ENCODE peak calls at places on chromosomes 1 and 21, in four cellular contexts. Y is IMR-90, V is K562, R is GM12878. S is an unnamed sample.

GRCh38 chr1:18091660-18092446 is 15.7 kb upstream of the IGSF21 start:
- DNase-seq in R (no peak), Y (peak; percentile 45), V (no peak), S (no peak)

GRCh38 chr1:15068997-15069396 is 84.5 kb upstream of the TMEM51 start:
- DNase-seq in R (no peak), V (no peak), Y (no peak), S (no peak)

GRCh38 chr1:87061742-87062156 is 147.3 kb downstream of the HS2ST1 start:
- DNase-seq in R (peak; percentile 66), V (no peak), Y (peak; percentile 71), S (peak; percentile 8)

GRCh38 chr1:53411541-53412152 is 47.6 kb upstream of the DMRTB1 start:
- DNase-seq in V (no peak), R (no peak), Y (peak; percentile 25), S (no peak)

GRCh38 chr1:40056519-40057309 is 16.2 kb downstream of the CAP1 start:
- DNase-seq in V (no peak), Y (no peak), R (no peak), S (no peak)

GRCh38 chr1:203408485-203409229 is 57.7 kb upstream of the FMOD start:
- DNase-seq in V (no peak), Y (peak; percentile 82), R (no peak), S (peak; percentile 67)

GRCh38 chr1:10728595-10729410 is 67.6 kb downstream of the CASZ1 start:
- DNase-seq in Y (no peak), V (no peak), R (no peak), S (no peak)

GRCh38 chr21:42507418-42507817 is 6.2 kb upstream of the SLC37A1 start:
- DNase-seq in R (no peak), Y (no peak), V (no peak), S (no peak)

GRCh38 chr21:37219766-37220432 is 47.2 kb downstream of the VPS26C start:
- DNase-seq in R (no peak), Y (no peak), V (no peak), S (no peak)

GRCh38 chr1:216805233-216805632 is 82.0 kb upstream of the ESRRG start:
- DNase-seq in Y (peak; percentile 36), R (no peak), V (no peak), S (no peak)

GRCh38 chr21:45999581-46000181 is 18.1 kb downstream of the COL6A1 start:
- DNase-seq in R (no peak), Y (no peak), V (no peak), S (no peak)

GRCh38 chr21:42304556-42305454 is 10.4 kb downstream of the TFF3 start:
- DNase-seq in V (no peak), Y (no peak), R (no peak), S (no peak)

GRCh38 chr1:2374260-2375155 is 16.8 kb downstream of the MORN1 start:
- DNase-seq in V (no peak), Y (no peak), R (no peak), S (no peak)

GRCh38 chr1:78624035-78624434 is 3.8 kb downstream of the IFI44L start:
- DNase-seq in R (no peak), V (no peak), Y (no peak), S (no peak)

GRCh38 chr1:100989306-100990077 is 36.1 kb downstream of the DPH5 start:
- DNase-seq in Y (peak; percentile 94), V (no peak), R (no peak), S (peak; percentile 91)

GRCh38 chr1:9891207-9891606 is 18.9 kb downstream of the CTNNBIP1 start:
- DNase-seq in R (no peak), V (no peak), Y (peak; percentile 26), S (peak; percentile 42)

GRCh38 chr21:43835861-43836260 is 29.2 kb upstream of the AGPAT3 start:
- DNase-seq in V (no peak), R (no peak), Y (no peak), S (no peak)

GRCh38 chr1:204730826-204731459 is 45.4 kb upstream of the LRRN2 start:
- DNase-seq in Y (no peak), V (no peak), R (no peak), S (no peak)

GRCh38 chr1:225700164-225700740 is 47.3 kb upstream of the ENAH start:
- DNase-seq in Y (peak; percentile 98), V (no peak), R (no peak), S (peak; percentile 67)

GRCh38 chr1:162627662-162628296 is 4.5 kb upstream of the DDR2 start:
- DNase-seq in R (no peak), V (peak; percentile 52), Y (peak; percentile 53), S (peak; percentile 48)

GRCh38 chr21:46351476-46352155 is 27.7 kb downstream of the PCNT start:
- DNase-seq in R (no peak), V (no peak), Y (no peak), S (no peak)

GRCh38 chr1:100552922-100553321 is 15.0 kb downstream of the GPR88 start:
- DNase-seq in Y (no peak), V (no peak), R (no peak), S (no peak)

GRCh38 chr21:45265721-45266517 is 21.8 kb downstream of the POFUT2 start:
- DNase-seq in V (no peak), Y (no peak), R (no peak), S (no peak)

GRCh38 chr1:62689524-62689923 is 1.3 kb upstream of the DOCK7 start:
- DNase-seq in V (no peak), Y (peak; percentile 91), R (no peak), S (peak; percentile 76)

GRCh38 chr1:230310381-230311163 is 115.6 kb downstream of the PGBD5 start:
- DNase-seq in Y (peak; percentile 68), V (peak; percentile 92), R (peak; percentile 11), S (peak; percentile 68)

GRCh38 chr1:162946701-162947100 is 85.7 kb upstream of the CCDC190 start:
- DNase-seq in V (no peak), R (no peak), Y (no peak), S (no peak)

GRCh38 chr1:221643404-221644175 is 98.3 kb downstream of the DUSP10 start:
- DNase-seq in Y (no peak), V (no peak), R (peak; percentile 47), S (no peak)

GRCh38 chr1:242225770-242226573 is 227.1 kb upstream of the MAP1LC3C start:
- DNase-seq in R (peak; percentile 33), V (no peak), Y (no peak), S (no peak)

GRCh38 chr1:227951624-227952373 is 4.1 kb upstream of the WNT9A start:
- DNase-seq in V (no peak), R (no peak), Y (no peak), S (no peak)

GRCh38 chr1:54709547-54710292 is 5.9 kb upstream of the TTC4 start:
- DNase-seq in R (no peak), V (no peak), Y (no peak), S (no peak)

DNA sequence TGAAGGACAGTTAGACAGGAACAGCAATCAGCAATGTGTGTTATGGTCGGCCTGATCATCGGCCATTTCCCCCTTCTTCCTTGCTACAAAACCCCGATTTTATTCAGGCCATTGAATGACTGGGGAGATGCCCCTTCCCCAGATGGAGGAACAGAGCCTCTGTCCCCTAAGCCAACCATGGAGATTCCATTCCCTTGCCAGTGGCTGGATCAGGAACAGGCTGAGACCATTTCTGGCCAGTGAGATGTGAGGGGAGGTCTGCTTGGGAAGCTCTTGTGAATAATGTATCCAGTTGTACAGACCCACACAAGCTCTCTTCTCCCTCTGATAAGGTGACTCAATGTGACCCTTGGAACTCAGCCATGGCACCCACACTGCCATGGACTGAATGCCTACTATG is 7.7 kb downstream of the CSRP1 start:
- DNase-seq in Y (no peak), V (no peak), R (no peak), S (no peak)
- TF ChIP-seq FOS in Y (no peak), V (no peak), R (no peak), S (no peak)

DNA sequence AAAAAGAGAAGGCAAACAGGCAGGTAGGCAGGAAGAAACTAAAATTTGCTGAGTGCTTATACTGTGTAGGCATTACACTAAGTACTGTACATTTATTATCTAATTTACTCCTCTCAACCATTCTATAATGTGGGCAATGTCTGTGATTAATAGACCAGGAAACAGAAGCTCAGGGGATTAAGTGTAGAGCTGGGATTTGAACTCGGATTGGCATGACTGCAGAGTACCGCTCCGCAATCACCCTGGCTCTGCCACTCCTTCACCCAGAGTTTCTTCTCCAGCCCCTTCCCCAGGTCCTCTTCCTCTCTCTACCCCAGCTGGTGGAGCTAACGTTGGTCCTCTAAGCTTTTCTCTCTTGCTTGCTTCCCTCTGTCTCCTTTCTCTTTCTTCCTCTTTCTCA is 11.5 kb upstream of the S100A2 start:
- DNase-seq in V (no peak), R (no peak), Y (no peak), S (no peak)
- TF ChIP-seq FOS in V (no peak), R (no peak), Y (no peak), S (no peak)

DNA sequence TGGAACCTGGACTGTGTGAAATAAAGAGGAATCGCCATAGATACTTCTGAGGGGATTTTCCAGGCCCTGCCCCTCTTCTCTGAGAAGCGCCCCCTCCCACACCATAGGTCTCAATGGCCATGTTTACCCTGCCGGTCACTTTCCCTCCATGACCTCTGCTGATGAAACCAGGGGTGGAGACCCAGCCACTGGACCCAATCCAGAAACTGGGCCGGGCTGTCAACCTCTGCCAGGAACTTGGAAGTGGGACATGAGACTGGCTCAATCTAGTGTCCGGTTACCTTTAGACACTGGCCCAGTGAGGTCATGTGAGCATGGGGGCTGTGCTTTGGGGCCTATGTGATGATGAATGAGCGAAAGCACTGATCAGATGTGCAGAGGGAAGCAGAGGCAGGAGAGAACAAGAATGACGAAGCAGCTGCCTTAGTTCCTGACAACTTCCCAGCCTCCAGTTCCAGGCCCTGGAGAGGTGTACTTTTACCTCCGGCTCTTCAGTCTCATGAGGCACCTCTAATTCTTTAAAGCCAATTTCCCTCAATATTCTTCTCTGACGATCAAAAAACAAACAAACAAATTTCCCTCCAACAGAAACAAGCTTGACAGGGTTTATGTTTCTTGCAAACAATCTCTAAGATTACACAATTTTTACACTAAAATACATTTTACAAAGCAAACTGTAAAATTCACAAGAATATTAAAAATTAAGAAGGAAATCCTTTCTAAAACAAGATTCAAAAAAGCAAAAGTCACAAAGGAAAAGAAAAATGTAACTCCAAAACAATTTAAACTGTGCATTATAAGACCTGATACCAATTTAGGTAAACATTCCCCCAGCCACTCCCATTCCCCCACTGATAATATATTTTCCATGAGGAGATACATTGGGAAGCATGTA is 4.8 kb downstream of the ASAP3 start:
- DNase-seq in Y (peak; percentile 72), V (peak; percentile 87), R (no peak), S (peak; percentile 18)
- TF ChIP-seq FOS in Y (no peak), V (no peak), R (no peak), S (no peak)

GRCh38 chr21:41283211-41283818 is 33.3 kb upstream of the FAM3B start:
- DNase-seq in V (peak; percentile 62), R (peak; percentile 61), Y (peak; percentile 87), S (peak; percentile 70)
- TF ChIP-seq FOS in V (no peak), R (no peak), Y (no peak), S (no peak)

DNA sequence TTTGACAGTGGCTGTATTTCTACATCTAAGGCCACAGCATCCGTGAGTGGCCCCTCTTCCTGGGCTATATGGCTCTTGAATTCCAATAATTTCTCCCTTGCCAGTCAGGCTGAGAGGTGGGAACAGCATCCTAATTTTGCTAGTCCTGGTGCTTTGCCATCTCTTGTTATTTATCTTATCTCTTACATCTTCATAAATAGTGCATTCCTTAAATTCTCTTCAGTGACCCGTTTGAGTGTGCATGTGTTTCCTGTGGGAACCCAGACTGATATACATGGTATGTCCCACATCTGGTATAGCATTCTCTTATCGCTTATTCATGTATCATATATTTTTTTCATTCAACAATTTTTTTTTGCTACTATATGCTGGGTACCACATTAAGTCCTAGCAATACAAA is 9.9 kb downstream of the S100A11 start:
- DNase-seq in R (no peak), V (no peak), Y (peak; percentile 48), S (no peak)
- TF ChIP-seq FOS in R (no peak), V (no peak), Y (no peak), S (no peak)

S was measured in endothelial cell of umbilical vein.